ENCODE peak calls at places on chromosome 17, in five cellular contexts. A is fibroblast of lung; H is HFF-Myc; Y is stimulated activated CD8-positive, alpha-beta memory T cell treated with anti-CD3 and anti-CD28 coated beads, Interleukin-4, amount 100 ng/mL, for 1 hour; O is activated CD4-positive, alpha-beta T cell treated with anti-CD3 and anti-CD28 coated beads, Interleukin-2, amount 50 U/mL, for 48 hours. N is an unnamed sample.

GRCh38 chr17:59002848-59003247 is 103.8 kb downstream of the TRIM37 start:
- DNase-seq in O (no peak), Y (no peak), H (no peak), A (no peak), N (no peak)

GRCh38 chr17:17421346-17422216 is 55.2 kb upstream of the MED9 start:
- DNase-seq in Y (no peak), O (no peak), H (no peak), A (no peak), N (no peak)

GRCh38 chr17:40459646-40460584 is 16.7 kb downstream of the IGFBP4 start:
- DNase-seq in A (peak), O (no peak), Y (no peak), H (no peak), N (no peak)

GRCh38 chr17:78808106-78808635 is 26.1 kb upstream of the CYTH1 start:
- DNase-seq in O (no peak), A (no peak), Y (no peak), H (no peak), N (no peak)

GRCh38 chr17:49365667-49366066 is 3.6 kb upstream of the ZNF652 start:
- DNase-seq in O (no peak), Y (no peak), A (no peak), H (no peak), N (no peak)

GRCh38 chr17:20105539-20106291 is 96.6 kb downstream of the SPECC1 start:
- DNase-seq in O (no peak), H (no peak), Y (no peak), A (no peak), N (no peak)

GRCh38 chr17:61704935-61705449 is 114.0 kb upstream of the NACA2 start:
- DNase-seq in Y (no peak), H (no peak), O (no peak), A (no peak), N (no peak)

GRCh38 chr17:61427567-61427966 is 24.7 kb upstream of the TBX4 start:
- DNase-seq in Y (no peak), O (no peak), H (no peak), A (no peak), N (no peak)

GRCh38 chr17:56599566-56599965 is 6.1 kb downstream of the NOG start:
- DNase-seq in A (no peak), H (no peak), Y (no peak), O (no peak), N (no peak)

GRCh38 chr17:73304971-73305786 is 6.6 kb downstream of the CDC42EP4 start:
- DNase-seq in O (no peak), Y (no peak), A (peak), H (no peak), N (no peak)

GRCh38 chr17:66260688-66261087 is 31.5 kb upstream of the APOH start:
- DNase-seq in A (no peak), O (no peak), Y (no peak), H (no peak), N (no peak)

GRCh38 chr17:52306314-52306713 is 147.8 kb upstream of the CA10 start:
- DNase-seq in H (no peak), O (no peak), Y (no peak), A (no peak), N (no peak)

GRCh38 chr17:83133302-83134121 is 54.1 kb downstream of the METRNL start:
- DNase-seq in O (no peak), A (no peak), H (no peak), Y (no peak), N (no peak)

GRCh38 chr17:37117743-37118142 is 169.0 kb downstream of the AATF start:
- DNase-seq in Y (no peak), O (no peak), H (no peak), A (no peak), N (no peak)

GRCh38 chr17:37089998-37090397 is 141.2 kb downstream of the AATF start:
- DNase-seq in A (no peak), O (peak), H (no peak), Y (peak), N (no peak)

GRCh38 chr17:43714338-43715149 is 44.0 kb downstream of the SOST start:
- DNase-seq in Y (no peak), O (no peak), H (no peak), A (no peak), N (no peak)

GRCh38 chr17:81703747-81704654 is 834 bp downstream of the MRPL12 start:
- DNase-seq in O (no peak), A (no peak), H (no peak), Y (no peak), N (no peak)

GRCh38 chr17:1645207-1646171 is at the start of gene SCARF1:
- DNase-seq in O (no peak), H (no peak), Y (no peak), A (no peak), N (no peak)

GRCh38 chr17:44894642-44895041 is 4.6 kb downstream of the EFTUD2 start:
- DNase-seq in Y (no peak), A (no peak), H (no peak), O (no peak), N (peak)

GRCh38 chr17:82358467-82359350 is at the start of gene TEX19:
- DNase-seq in O (no peak), H (no peak), A (no peak), Y (no peak), N (no peak)

GRCh38 chr17:17682293-17682736 is 1.1 kb downstream of the RAI1 start:
- DNase-seq in H (no peak), O (peak), A (no peak), Y (no peak), N (no peak)

GRCh38 chr17:44113382-44113781 is 10.1 kb downstream of the HDAC5 start:
- DNase-seq in O (no peak), H (no peak), Y (no peak), A (no peak), N (no peak)

GRCh38 chr17:44202756-44203155 is 3.1 kb upstream of the ATXN7L3 start:
- DNase-seq in Y (no peak), O (no peak), H (no peak), A (peak), N (no peak)

GRCh38 chr17:4945944-4946280 is 2.4 kb downstream of the PFN1 start:
- DNase-seq in A (no peak), Y (no peak), O (no peak), H (no peak), N (no peak)

GRCh38 chr17:20313306-20313705 is 154.0 kb downstream of the LGALS9B start:
- DNase-seq in O (no peak), A (no peak), H (no peak), Y (no peak), N (no peak)

GRCh38 chr17:4393806-4394205 is 27.3 kb upstream of the UBE2G1 start:
- DNase-seq in O (no peak), Y (no peak), A (no peak), H (no peak), N (no peak)

GRCh38 chr17:49866882-49867413 is 19.1 kb upstream of the TAC4 start:
- DNase-seq in A (no peak), Y (no peak), H (no peak), O (no peak), N (no peak)

GRCh38 chr17:56908061-56908542 is 5.7 kb downstream of the TRIM25 start:
- DNase-seq in A (no peak), Y (no peak), H (no peak), O (peak), N (no peak)

GRCh38 chr17:80504671-80505413 is 28.4 kb upstream of the NPTX1 start:
- DNase-seq in Y (no peak), O (no peak), A (no peak), H (no peak), N (no peak)

GRCh38 chr17:67043283-67043682 is 1.1 kb upstream of the CACNG1 start:
- DNase-seq in Y (no peak), A (no peak), O (no peak), H (no peak), N (no peak)

GRCh38 chr17:79369001-79369400 is 241.8 kb downstream of the RBFOX3 start:
- DNase-seq in H (no peak), A (no peak), O (no peak), Y (no peak), N (no peak)

GRCh38 chr17:82090549-82091263 is 7.3 kb downstream of the FASN start:
- DNase-seq in H (no peak), Y (no peak), O (no peak), A (no peak), N (peak)

GRCh38 chr17:28554565-28554964 is 2.1 kb upstream of the UNC119 start:
- DNase-seq in Y (no peak), O (no peak), H (no peak), A (no peak), N (no peak)

GRCh38 chr17:67652433-67652832 is 65.3 kb upstream of the NOL11 start:
- DNase-seq in Y (no peak), H (no peak), A (no peak), O (no peak), N (no peak)

GRCh38 chr17:39150795-39151679 is at the start of gene PLXDC1:
- DNase-seq in A (no peak), O (no peak), H (no peak), Y (no peak), N (no peak)

N was measured in H1.